ENCODE peak calls at places on chromosomes 1 and 21, in four cellular contexts. One of them, this sample, is unnamed.

GRCh38 chr1:17545354-17545753 is 5.9 kb downstream of the ARHGEF10L start:
- DNase-seq in naive thymus-derived CD8-positive, alpha-beta T cell: no peak
- DNase-seq in hepatic stellate cell: peak; percentile 73
- DNase-seq in H9: no peak
- DNase-seq in this sample: no peak

GRCh38 chr1:8751984-8752383 is 65.5 kb downstream of the RERE start:
- DNase-seq in naive thymus-derived CD8-positive, alpha-beta T cell: no peak
- DNase-seq in hepatic stellate cell: no peak
- DNase-seq in H9: no peak
- DNase-seq in this sample: no peak

GRCh38 chr1:201422436-201423030 is 1.0 kb upstream of the TNNI1 start:
- DNase-seq in naive thymus-derived CD8-positive, alpha-beta T cell: no peak
- DNase-seq in hepatic stellate cell: no peak
- DNase-seq in H9: no peak
- DNase-seq in this sample: no peak

GRCh38 chr21:14752006-14752909 is 206.1 kb upstream of the SAMSN1 start:
- DNase-seq in naive thymus-derived CD8-positive, alpha-beta T cell: no peak
- DNase-seq in hepatic stellate cell: no peak
- DNase-seq in H9: no peak
- DNase-seq in this sample: no peak

GRCh38 chr1:171343727-171344472 is 29.9 kb downstream of the FMO4 start:
- DNase-seq in naive thymus-derived CD8-positive, alpha-beta T cell: no peak
- DNase-seq in hepatic stellate cell: no peak
- DNase-seq in H9: no peak
- DNase-seq in this sample: no peak

GRCh38 chr1:221458430-221459156 is 283.3 kb downstream of the DUSP10 start:
- DNase-seq in naive thymus-derived CD8-positive, alpha-beta T cell: no peak
- DNase-seq in hepatic stellate cell: no peak
- DNase-seq in H9: no peak
- DNase-seq in this sample: no peak

GRCh38 chr1:108657701-108658100 is 3.2 kb downstream of the HENMT1 start:
- DNase-seq in naive thymus-derived CD8-positive, alpha-beta T cell: no peak
- DNase-seq in hepatic stellate cell: no peak
- DNase-seq in H9: no peak
- DNase-seq in this sample: no peak

GRCh38 chr1:19287436-19288185 is 959 bp downstream of the AKR7A3 start:
- DNase-seq in naive thymus-derived CD8-positive, alpha-beta T cell: no peak
- DNase-seq in hepatic stellate cell: no peak
- DNase-seq in H9: no peak
- DNase-seq in this sample: no peak

GRCh38 chr21:39645331-39645730 is 32.6 kb downstream of the B3GALT5 start:
- DNase-seq in naive thymus-derived CD8-positive, alpha-beta T cell: no peak
- DNase-seq in hepatic stellate cell: no peak
- DNase-seq in H9: peak; percentile 9
- DNase-seq in this sample: no peak

GRCh38 chr1:59972216-59972924 is 45.8 kb upstream of the CYP2J2 start:
- DNase-seq in naive thymus-derived CD8-positive, alpha-beta T cell: no peak
- DNase-seq in hepatic stellate cell: no peak
- DNase-seq in H9: no peak
- DNase-seq in this sample: no peak

GRCh38 chr1:184520343-184520742 is 133.5 kb downstream of the C1orf21 start:
- DNase-seq in naive thymus-derived CD8-positive, alpha-beta T cell: no peak
- DNase-seq in hepatic stellate cell: no peak
- DNase-seq in H9: no peak
- DNase-seq in this sample: no peak

GRCh38 chr1:155977607-155978324 is 581 bp downstream of the ARHGEF2 start:
- DNase-seq in naive thymus-derived CD8-positive, alpha-beta T cell: no peak
- DNase-seq in hepatic stellate cell: no peak
- DNase-seq in H9: peak; percentile 45
- DNase-seq in this sample: no peak

GRCh38 chr1:9317591-9318331 is 25.1 kb downstream of the SPSB1 start:
- DNase-seq in naive thymus-derived CD8-positive, alpha-beta T cell: no peak
- DNase-seq in hepatic stellate cell: no peak
- DNase-seq in H9: no peak
- DNase-seq in this sample: peak; percentile 38

GRCh38 chr1:13759072-13759471 is 59.1 kb downstream of the PRDM2 start:
- DNase-seq in naive thymus-derived CD8-positive, alpha-beta T cell: no peak
- DNase-seq in hepatic stellate cell: no peak
- DNase-seq in H9: no peak
- DNase-seq in this sample: no peak

GRCh38 chr21:25402134-25402957 is 204.9 kb downstream of the MRPL39 start:
- DNase-seq in naive thymus-derived CD8-positive, alpha-beta T cell: no peak
- DNase-seq in hepatic stellate cell: no peak
- DNase-seq in H9: no peak
- DNase-seq in this sample: no peak

GRCh38 chr1:45170151-45170742 is 36.2 kb downstream of the ZSWIM5 start:
- DNase-seq in naive thymus-derived CD8-positive, alpha-beta T cell: no peak
- DNase-seq in hepatic stellate cell: no peak
- DNase-seq in H9: no peak
- DNase-seq in this sample: no peak

GRCh38 chr1:245575710-245576109 is 420.9 kb downstream of the KIF26B start:
- DNase-seq in naive thymus-derived CD8-positive, alpha-beta T cell: no peak
- DNase-seq in hepatic stellate cell: no peak
- DNase-seq in H9: no peak
- DNase-seq in this sample: no peak

GRCh38 chr1:68495968-68496679 is 758 bp downstream of the DEPDC1 start:
- DNase-seq in naive thymus-derived CD8-positive, alpha-beta T cell: no peak
- DNase-seq in hepatic stellate cell: no peak
- DNase-seq in H9: no peak
- DNase-seq in this sample: no peak

GRCh38 chr21:41480086-41480690 is 27.8 kb downstream of the TMPRSS2 start:
- DNase-seq in naive thymus-derived CD8-positive, alpha-beta T cell: no peak
- DNase-seq in hepatic stellate cell: no peak
- DNase-seq in H9: no peak
- DNase-seq in this sample: no peak

GRCh38 chr1:108188801-108189200 is 11.3 kb downstream of the SLC25A24 start:
- DNase-seq in naive thymus-derived CD8-positive, alpha-beta T cell: no peak
- DNase-seq in hepatic stellate cell: no peak
- DNase-seq in H9: no peak
- DNase-seq in this sample: no peak

GRCh38 chr21:36902793-36903192 is 63.7 kb downstream of the HLCS start:
- DNase-seq in naive thymus-derived CD8-positive, alpha-beta T cell: no peak
- DNase-seq in hepatic stellate cell: no peak
- DNase-seq in H9: no peak
- DNase-seq in this sample: no peak

GRCh38 chr1:25106352-25106751 is 126.0 kb downstream of the SYF2 start:
- DNase-seq in naive thymus-derived CD8-positive, alpha-beta T cell: peak; percentile 28
- DNase-seq in hepatic stellate cell: no peak
- DNase-seq in H9: no peak
- DNase-seq in this sample: no peak

GRCh38 chr1:205690122-205690756 is 9.9 kb upstream of the SLC45A3 start:
- DNase-seq in naive thymus-derived CD8-positive, alpha-beta T cell: no peak
- DNase-seq in hepatic stellate cell: no peak
- DNase-seq in H9: no peak
- DNase-seq in this sample: no peak

GRCh38 chr21:17585875-17586450 is 26.7 kb downstream of the BTG3 start:
- DNase-seq in naive thymus-derived CD8-positive, alpha-beta T cell: peak; percentile 30
- DNase-seq in hepatic stellate cell: peak; percentile 7
- DNase-seq in H9: no peak
- DNase-seq in this sample: peak; percentile 26

GRCh38 chr1:43440358-43440757 is 13.4 kb downstream of the HYI start:
- DNase-seq in naive thymus-derived CD8-positive, alpha-beta T cell: no peak
- DNase-seq in hepatic stellate cell: no peak
- DNase-seq in H9: peak; percentile 9
- DNase-seq in this sample: no peak

GRCh38 chr21:45979651-45980050 is 1.9 kb upstream of the COL6A1 start:
- DNase-seq in naive thymus-derived CD8-positive, alpha-beta T cell: no peak
- DNase-seq in hepatic stellate cell: no peak
- DNase-seq in H9: no peak
- DNase-seq in this sample: no peak

GRCh38 chr1:86487131-86487804 is 18.5 kb downstream of the CLCA1 start:
- DNase-seq in naive thymus-derived CD8-positive, alpha-beta T cell: no peak
- DNase-seq in hepatic stellate cell: no peak
- DNase-seq in H9: no peak
- DNase-seq in this sample: no peak

GRCh38 chr1:29639741-29640427 is 403.6 kb downstream of the PTPRU start:
- DNase-seq in naive thymus-derived CD8-positive, alpha-beta T cell: no peak
- DNase-seq in hepatic stellate cell: no peak
- DNase-seq in H9: peak; percentile 25
- DNase-seq in this sample: peak; percentile 81

GRCh38 chr1:174023438-174023837 is 1.3 kb upstream of the RC3H1 start:
- DNase-seq in naive thymus-derived CD8-positive, alpha-beta T cell: no peak
- DNase-seq in hepatic stellate cell: no peak
- DNase-seq in H9: peak; percentile 55
- DNase-seq in this sample: no peak

GRCh38 chr1:152502496-152503180 is 8.0 kb upstream of the LCE5A start:
- DNase-seq in naive thymus-derived CD8-positive, alpha-beta T cell: no peak
- DNase-seq in hepatic stellate cell: no peak
- DNase-seq in H9: no peak
- DNase-seq in this sample: no peak

GRCh38 chr1:32703479-32704291 is 1.1 kb upstream of the SYNC start:
- DNase-seq in naive thymus-derived CD8-positive, alpha-beta T cell: no peak
- DNase-seq in hepatic stellate cell: peak; percentile 94
- DNase-seq in H9: no peak
- DNase-seq in this sample: peak; percentile 71

GRCh38 chr1:205306929-205307566 is 14.5 kb downstream of the NUAK2 start:
- DNase-seq in naive thymus-derived CD8-positive, alpha-beta T cell: no peak
- DNase-seq in hepatic stellate cell: no peak
- DNase-seq in H9: no peak
- DNase-seq in this sample: no peak

GRCh38 chr1:206435450-206435849 is 34.8 kb upstream of the IKBKE start:
- DNase-seq in naive thymus-derived CD8-positive, alpha-beta T cell: no peak
- DNase-seq in hepatic stellate cell: no peak
- DNase-seq in H9: no peak
- DNase-seq in this sample: no peak

GRCh38 chr1:194431121-194431520 is 1244.7 kb upstream of the B3GALT2 start:
- DNase-seq in naive thymus-derived CD8-positive, alpha-beta T cell: no peak
- DNase-seq in hepatic stellate cell: no peak
- DNase-seq in H9: no peak
- DNase-seq in this sample: no peak

GRCh38 chr1:205191127-205191577 is 20.4 kb downstream of the DSTYK start:
- DNase-seq in naive thymus-derived CD8-positive, alpha-beta T cell: no peak
- DNase-seq in hepatic stellate cell: no peak
- DNase-seq in H9: no peak
- DNase-seq in this sample: no peak

GRCh38 chr1:110003747-110004428 is 19.3 kb downstream of the AHCYL1 start:
- DNase-seq in naive thymus-derived CD8-positive, alpha-beta T cell: no peak
- DNase-seq in hepatic stellate cell: peak; percentile 73
- DNase-seq in H9: peak; percentile 58
- DNase-seq in this sample: peak; percentile 56

GRCh38 chr1:36707221-36707620 is 224.5 kb upstream of the CSF3R start:
- DNase-seq in naive thymus-derived CD8-positive, alpha-beta T cell: no peak
- DNase-seq in hepatic stellate cell: no peak
- DNase-seq in H9: no peak
- DNase-seq in this sample: no peak

GRCh38 chr1:20891091-20891490 is 104.0 kb upstream of the HP1BP3 start:
- DNase-seq in naive thymus-derived CD8-positive, alpha-beta T cell: no peak
- DNase-seq in hepatic stellate cell: no peak
- DNase-seq in H9: no peak
- DNase-seq in this sample: no peak